ENCODE peak calls at places on chromosome 5, in six cellular contexts. One of them, this sample, is unnamed.

GRCh38 chr5:134125195-134126015 is 10.9 kb downstream of the TCF7 start:
- DNase-seq in adrenal gland: no peak
- DNase-seq in psoas muscle: peak
- DNase-seq in GM12878: no peak
- DNase-seq in gastrocnemius medialis: peak
- DNase-seq in pancreas: peak
- DNase-seq in this sample: peak

GRCh38 chr5:37665272-37665671 is 174.6 kb downstream of the GDNF start:
- DNase-seq in psoas muscle: no peak
- DNase-seq in adrenal gland: no peak
- DNase-seq in pancreas: no peak
- DNase-seq in GM12878: no peak
- DNase-seq in gastrocnemius medialis: no peak
- DNase-seq in this sample: no peak

GRCh38 chr5:120808606-120809005 is 344.5 kb downstream of the PRR16 start:
- DNase-seq in GM12878: no peak
- DNase-seq in adrenal gland: no peak
- DNase-seq in gastrocnemius medialis: no peak
- DNase-seq in pancreas: no peak
- DNase-seq in psoas muscle: no peak
- DNase-seq in this sample: no peak

GRCh38 chr5:82276800-82277612 is 1.1 kb downstream of the RPS23 start:
- DNase-seq in psoas muscle: no peak
- DNase-seq in GM12878: no peak
- DNase-seq in adrenal gland: no peak
- DNase-seq in gastrocnemius medialis: no peak
- DNase-seq in pancreas: no peak
- DNase-seq in this sample: no peak

GRCh38 chr5:63961125-63961597 is 1.1 kb downstream of the HTR1A start:
- DNase-seq in GM12878: no peak
- DNase-seq in psoas muscle: no peak
- DNase-seq in pancreas: no peak
- DNase-seq in adrenal gland: no peak
- DNase-seq in gastrocnemius medialis: no peak
- DNase-seq in this sample: no peak

GRCh38 chr5:69257577-69257976 is 22.9 kb downstream of the CDK7 start:
- DNase-seq in pancreas: no peak
- DNase-seq in GM12878: no peak
- DNase-seq in psoas muscle: no peak
- DNase-seq in gastrocnemius medialis: no peak
- DNase-seq in adrenal gland: no peak
- DNase-seq in this sample: no peak

GRCh38 chr5:14440598-14441401 is 140.8 kb upstream of the OTULINL start:
- DNase-seq in GM12878: no peak
- DNase-seq in gastrocnemius medialis: peak
- DNase-seq in adrenal gland: no peak
- DNase-seq in psoas muscle: peak
- DNase-seq in pancreas: peak
- DNase-seq in this sample: no peak

GRCh38 chr5:143663872-143664271 is 148.1 kb upstream of the HMHB1 start:
- DNase-seq in pancreas: no peak
- DNase-seq in gastrocnemius medialis: no peak
- DNase-seq in GM12878: no peak
- DNase-seq in adrenal gland: no peak
- DNase-seq in psoas muscle: no peak
- DNase-seq in this sample: no peak

GRCh38 chr5:127399068-127399467 is 108.5 kb downstream of the MEGF10 start:
- DNase-seq in adrenal gland: no peak
- DNase-seq in gastrocnemius medialis: no peak
- DNase-seq in psoas muscle: no peak
- DNase-seq in GM12878: no peak
- DNase-seq in pancreas: no peak
- DNase-seq in this sample: no peak

GRCh38 chr5:33743089-33743488 is 148.7 kb downstream of the ADAMTS12 start:
- DNase-seq in GM12878: no peak
- DNase-seq in pancreas: no peak
- DNase-seq in psoas muscle: no peak
- DNase-seq in gastrocnemius medialis: no peak
- DNase-seq in adrenal gland: no peak
- DNase-seq in this sample: no peak

GRCh38 chr5:10768304-10768899 is 7.4 kb upstream of the DAP start:
- DNase-seq in pancreas: no peak
- DNase-seq in adrenal gland: no peak
- DNase-seq in psoas muscle: no peak
- DNase-seq in GM12878: no peak
- DNase-seq in gastrocnemius medialis: no peak
- DNase-seq in this sample: no peak

GRCh38 chr5:139517683-139518564 is 35.4 kb upstream of the STING1 start:
- DNase-seq in psoas muscle: peak
- DNase-seq in pancreas: peak
- DNase-seq in GM12878: no peak
- DNase-seq in gastrocnemius medialis: peak
- DNase-seq in adrenal gland: peak
- DNase-seq in this sample: peak

GRCh38 chr5:33180900-33181299 is 259.9 kb upstream of the TARS1 start:
- DNase-seq in gastrocnemius medialis: no peak
- DNase-seq in pancreas: no peak
- DNase-seq in adrenal gland: no peak
- DNase-seq in psoas muscle: no peak
- DNase-seq in GM12878: no peak
- DNase-seq in this sample: no peak

GRCh38 chr5:2998106-2998505 is 246.6 kb upstream of the IRX2 start:
- DNase-seq in GM12878: no peak
- DNase-seq in psoas muscle: no peak
- DNase-seq in pancreas: no peak
- DNase-seq in gastrocnemius medialis: no peak
- DNase-seq in adrenal gland: no peak
- DNase-seq in this sample: no peak

GRCh38 chr5:132327278-132327959 is 33.2 kb downstream of the SLC22A4 start:
- DNase-seq in adrenal gland: no peak
- DNase-seq in pancreas: no peak
- DNase-seq in gastrocnemius medialis: no peak
- DNase-seq in GM12878: no peak
- DNase-seq in psoas muscle: no peak
- DNase-seq in this sample: no peak

GRCh38 chr5:123819818-123820217 is 307.8 kb downstream of the CSNK1G3 start:
- DNase-seq in gastrocnemius medialis: no peak
- DNase-seq in GM12878: no peak
- DNase-seq in pancreas: no peak
- DNase-seq in adrenal gland: no peak
- DNase-seq in psoas muscle: no peak
- DNase-seq in this sample: no peak

GRCh38 chr5:91126448-91126847 is 256.7 kb downstream of the ARRDC3 start:
- DNase-seq in adrenal gland: no peak
- DNase-seq in gastrocnemius medialis: no peak
- DNase-seq in psoas muscle: no peak
- DNase-seq in pancreas: peak
- DNase-seq in GM12878: no peak
- DNase-seq in this sample: no peak

GRCh38 chr5:178284095-178284675 is 51.6 kb upstream of the PHYKPL start:
- DNase-seq in psoas muscle: no peak
- DNase-seq in adrenal gland: no peak
- DNase-seq in GM12878: no peak
- DNase-seq in gastrocnemius medialis: no peak
- DNase-seq in pancreas: no peak
- DNase-seq in this sample: no peak

GRCh38 chr5:80255425-80255751 is 460 bp downstream of the SERINC5 start:
- DNase-seq in psoas muscle: peak
- DNase-seq in gastrocnemius medialis: peak
- DNase-seq in GM12878: no peak
- DNase-seq in pancreas: peak
- DNase-seq in adrenal gland: peak
- DNase-seq in this sample: no peak

GRCh38 chr5:132183723-132184122 is 43.9 kb downstream of the P4HA2 start:
- DNase-seq in GM12878: no peak
- DNase-seq in adrenal gland: no peak
- DNase-seq in pancreas: no peak
- DNase-seq in psoas muscle: no peak
- DNase-seq in gastrocnemius medialis: no peak
- DNase-seq in this sample: no peak

GRCh38 chr5:118553662-118554061 is 434.7 kb downstream of the DTWD2 start:
- DNase-seq in gastrocnemius medialis: peak
- DNase-seq in psoas muscle: peak
- DNase-seq in adrenal gland: no peak
- DNase-seq in pancreas: no peak
- DNase-seq in GM12878: no peak
- DNase-seq in this sample: peak

GRCh38 chr5:78758169-78758839 is 109.7 kb upstream of the LHFPL2 start:
- DNase-seq in adrenal gland: no peak
- DNase-seq in gastrocnemius medialis: no peak
- DNase-seq in psoas muscle: no peak
- DNase-seq in GM12878: peak
- DNase-seq in pancreas: no peak
- DNase-seq in this sample: no peak

GRCh38 chr5:156431956-156432829 is 105.2 kb downstream of the SGCD start:
- DNase-seq in pancreas: no peak
- DNase-seq in psoas muscle: no peak
- DNase-seq in GM12878: no peak
- DNase-seq in gastrocnemius medialis: no peak
- DNase-seq in adrenal gland: no peak
- DNase-seq in this sample: no peak

GRCh38 chr5:74336286-74336685 is 304.2 kb downstream of the ENC1 start:
- DNase-seq in adrenal gland: no peak
- DNase-seq in GM12878: no peak
- DNase-seq in pancreas: no peak
- DNase-seq in gastrocnemius medialis: no peak
- DNase-seq in psoas muscle: no peak
- DNase-seq in this sample: no peak

GRCh38 chr5:142023836-142024235 is 11.0 kb upstream of the GNPDA1 start:
- DNase-seq in GM12878: no peak
- DNase-seq in psoas muscle: no peak
- DNase-seq in pancreas: no peak
- DNase-seq in adrenal gland: no peak
- DNase-seq in gastrocnemius medialis: no peak
- DNase-seq in this sample: no peak

GRCh38 chr5:133400831-133401351 is 211.4 kb downstream of the FSTL4 start:
- DNase-seq in GM12878: no peak
- DNase-seq in psoas muscle: no peak
- DNase-seq in gastrocnemius medialis: no peak
- DNase-seq in adrenal gland: no peak
- DNase-seq in pancreas: no peak
- DNase-seq in this sample: no peak

GRCh38 chr5:31854625-31855526 is 215.9 kb downstream of the PDZD2 start:
- DNase-seq in gastrocnemius medialis: peak
- DNase-seq in pancreas: peak
- DNase-seq in GM12878: no peak
- DNase-seq in psoas muscle: peak
- DNase-seq in adrenal gland: peak
- DNase-seq in this sample: no peak

GRCh38 chr5:179779826-179780225 is 14.0 kb upstream of the LTC4S start:
- DNase-seq in psoas muscle: no peak
- DNase-seq in pancreas: no peak
- DNase-seq in GM12878: no peak
- DNase-seq in gastrocnemius medialis: no peak
- DNase-seq in adrenal gland: no peak
- DNase-seq in this sample: no peak
- H3K27ac ChIP-seq in psoas muscle: no peak
- H3K27ac ChIP-seq in pancreas: no peak
- H3K27ac ChIP-seq in GM12878: no peak
- H3K27ac ChIP-seq in gastrocnemius medialis: no peak
- H3K27ac ChIP-seq in adrenal gland: no peak
- H3K27ac ChIP-seq in this sample: no peak

DNA sequence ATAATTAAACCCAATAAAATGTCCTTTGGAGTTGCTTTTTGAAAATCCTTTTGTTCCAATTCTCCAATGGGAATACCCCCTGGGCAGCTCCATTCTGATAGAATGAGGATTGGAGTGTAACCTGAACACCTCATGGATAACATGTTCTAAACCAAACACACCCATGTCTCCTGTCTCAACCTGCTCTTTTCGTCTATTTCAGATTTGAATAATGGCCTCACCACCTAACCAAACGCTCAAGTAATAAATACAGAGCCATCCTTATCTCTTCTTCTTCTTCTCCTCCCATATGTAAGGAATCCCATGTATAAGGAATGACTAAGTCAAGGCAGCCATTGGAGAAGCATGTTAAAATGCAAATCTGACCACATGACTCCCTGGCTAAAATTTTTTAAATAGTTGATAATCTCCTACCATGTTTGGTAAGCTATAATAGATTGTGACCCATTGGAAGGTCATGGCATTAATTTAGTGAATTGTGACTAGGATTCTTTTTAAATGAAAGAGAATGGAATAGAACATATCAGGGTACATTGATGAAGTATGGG is 26.0 kb downstream of the ELL2 start:
- DNase-seq in psoas muscle: no peak
- DNase-seq in GM12878: no peak
- DNase-seq in adrenal gland: no peak
- DNase-seq in gastrocnemius medialis: no peak
- DNase-seq in pancreas: no peak
- DNase-seq in this sample: no peak
- H3K27ac ChIP-seq in psoas muscle: no peak
- H3K27ac ChIP-seq in GM12878: no peak
- H3K27ac ChIP-seq in adrenal gland: no peak
- H3K27ac ChIP-seq in gastrocnemius medialis: no peak
- H3K27ac ChIP-seq in pancreas: no peak
- H3K27ac ChIP-seq in this sample: no peak

DNA sequence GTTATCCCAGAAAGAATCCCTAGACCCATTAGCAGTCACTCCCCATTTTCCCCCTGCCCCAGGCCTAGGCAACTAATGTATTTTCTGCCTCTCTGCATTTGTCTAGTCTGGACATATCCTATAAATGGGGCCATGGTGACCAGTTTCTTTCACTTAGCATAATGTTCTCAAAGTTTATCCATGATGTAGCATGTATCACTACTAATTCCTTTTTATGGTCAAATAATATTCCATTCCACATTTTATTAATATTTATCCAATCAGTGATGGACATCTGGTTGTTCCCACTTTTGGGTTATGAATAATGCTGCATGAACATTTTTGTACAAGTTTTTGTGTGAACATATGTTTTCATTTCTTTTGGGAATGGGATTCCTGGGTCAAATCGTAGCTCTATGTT is 1.5 kb downstream of the FCHO2 start:
- DNase-seq in adrenal gland: no peak
- DNase-seq in GM12878: no peak
- DNase-seq in pancreas: no peak
- DNase-seq in gastrocnemius medialis: no peak
- DNase-seq in psoas muscle: no peak
- DNase-seq in this sample: no peak
- H3K27ac ChIP-seq in adrenal gland: no peak
- H3K27ac ChIP-seq in GM12878: no peak
- H3K27ac ChIP-seq in pancreas: peak
- H3K27ac ChIP-seq in gastrocnemius medialis: peak
- H3K27ac ChIP-seq in psoas muscle: peak
- H3K27ac ChIP-seq in this sample: peak

GRCh38 chr5:179795049-179795862 is 1.5 kb downstream of the LTC4S start:
- DNase-seq in psoas muscle: no peak
- DNase-seq in adrenal gland: peak
- DNase-seq in pancreas: peak
- DNase-seq in GM12878: no peak
- DNase-seq in gastrocnemius medialis: peak
- DNase-seq in this sample: no peak
- H3K27ac ChIP-seq in psoas muscle: peak
- H3K27ac ChIP-seq in adrenal gland: peak
- H3K27ac ChIP-seq in pancreas: peak
- H3K27ac ChIP-seq in GM12878: no peak
- H3K27ac ChIP-seq in gastrocnemius medialis: no peak
- H3K27ac ChIP-seq in this sample: peak

This sample was measured in thoracic aorta.